ENCODE peak calls at places on chromosomes 1 and 21, in five cellular contexts. J, A, F, U and Y are unnamed samples.

GRCh38 chr21:46161800-46162592 is 6.6 kb upstream of the FTCD start:
- DNase-seq in F (no peak), J (no peak), A (no peak), U (peak), Y (no peak)

GRCh38 chr1:165217958-165218357 is 138.6 kb downstream of the LMX1A start:
- DNase-seq in F (no peak), J (no peak), A (no peak), U (no peak), Y (no peak)

GRCh38 chr1:228062085-228062791 is 20.3 kb upstream of the ARF1 start:
- DNase-seq in F (no peak), J (no peak), A (no peak), U (peak), Y (no peak)

GRCh38 chr21:37862536-37862935 is 53.7 kb downstream of the KCNJ6 start:
- DNase-seq in A (no peak), U (peak), F (no peak), J (no peak), Y (no peak)

GRCh38 chr1:219120625-219121544 is 52.8 kb upstream of the LYPLAL1 start:
- DNase-seq in A (no peak), U (no peak), F (no peak), J (peak), Y (no peak)

GRCh38 chr21:40587786-40588353 is 259.1 kb downstream of the DSCAM start:
- DNase-seq in U (no peak), J (no peak), F (no peak), A (no peak), Y (no peak)

GRCh38 chr1:225572422-225572821 is 80.5 kb downstream of the ENAH start:
- DNase-seq in U (no peak), A (no peak), J (no peak), F (no peak), Y (no peak)

GRCh38 chr21:33988237-33988835 is 72.7 kb upstream of the ATP5PO start:
- DNase-seq in F (no peak), J (peak), A (no peak), U (no peak), Y (no peak)

GRCh38 chr1:228555074-228555989 is 68.2 kb downstream of the RNF187 start:
- DNase-seq in J (peak), A (peak), F (no peak), U (peak), Y (no peak)

GRCh38 chr1:183876284-183876683 is 71.4 kb downstream of the RGL1 start:
- DNase-seq in F (no peak), U (no peak), A (no peak), J (no peak), Y (no peak)

GRCh38 chr1:183596500-183596899 is 6.2 kb upstream of the NCF2 start:
- DNase-seq in J (no peak), A (no peak), U (no peak), F (no peak), Y (no peak)

GRCh38 chr1:110133436-110133835 is 16.9 kb upstream of the SLC6A17 start:
- DNase-seq in A (no peak), U (no peak), J (no peak), F (no peak), Y (no peak)

GRCh38 chr1:6891781-6892579 is 106.7 kb downstream of the CAMTA1 start:
- DNase-seq in J (no peak), U (no peak), F (no peak), A (no peak), Y (no peak)

GRCh38 chr21:44845418-44846200 is 27.7 kb upstream of the SUMO3 start:
- DNase-seq in U (peak), F (no peak), A (peak), J (peak), Y (no peak)

GRCh38 chr1:208163542-208163941 is 80.6 kb downstream of the PLXNA2 start:
- DNase-seq in A (peak), F (no peak), J (no peak), U (no peak), Y (no peak)

GRCh38 chr1:50109647-50110075 is 941 bp downstream of the ELAVL4 start:
- DNase-seq in A (no peak), U (no peak), F (no peak), J (no peak), Y (no peak)

GRCh38 chr1:119631433-119632102 is 16.5 kb downstream of the ZNF697 start:
- DNase-seq in A (peak), F (no peak), J (peak), U (peak), Y (no peak)

GRCh38 chr21:28963831-28964230 is 28.8 kb downstream of the LTN1 start:
- DNase-seq in U (no peak), J (no peak), A (no peak), F (no peak), Y (no peak)

GRCh38 chr1:79391896-79392295 is 385.4 kb upstream of the ADGRL4 start:
- DNase-seq in J (no peak), U (no peak), F (no peak), A (peak), Y (no peak)

GRCh38 chr21:44558695-44559094 is at the start of gene KRTAP10-3:
- DNase-seq in J (no peak), F (no peak), U (no peak), A (no peak), Y (no peak)

GRCh38 chr1:66003690-66004089 is 211.0 kb downstream of the PDE4B start:
- DNase-seq in F (no peak), J (no peak), A (no peak), U (no peak), Y (no peak)

GRCh38 chr1:151164732-151165280 is 896 bp downstream of the LYSMD1 start:
- DNase-seq in F (no peak), A (peak), U (no peak), J (no peak), Y (no peak)

GRCh38 chr21:31124005-31124404 is 85.7 kb upstream of the KRTAP19-8 start:
- DNase-seq in A (no peak), J (no peak), F (no peak), U (no peak), Y (no peak)

GRCh38 chr1:162732566-162733335 is 57.8 kb upstream of the HSD17B7 start:
- DNase-seq in A (peak), J (no peak), U (no peak), F (no peak), Y (no peak)

GRCh38 chr1:1217621-1218523 is 3.9 kb upstream of the TNFRSF4 start:
- DNase-seq in J (no peak), F (no peak), U (no peak), A (no peak), Y (no peak)

GRCh38 chr1:48236716-48237470 is 14.4 kb downstream of the SLC5A9 start:
- DNase-seq in U (peak), J (peak), A (peak), F (no peak), Y (peak)

DNA sequence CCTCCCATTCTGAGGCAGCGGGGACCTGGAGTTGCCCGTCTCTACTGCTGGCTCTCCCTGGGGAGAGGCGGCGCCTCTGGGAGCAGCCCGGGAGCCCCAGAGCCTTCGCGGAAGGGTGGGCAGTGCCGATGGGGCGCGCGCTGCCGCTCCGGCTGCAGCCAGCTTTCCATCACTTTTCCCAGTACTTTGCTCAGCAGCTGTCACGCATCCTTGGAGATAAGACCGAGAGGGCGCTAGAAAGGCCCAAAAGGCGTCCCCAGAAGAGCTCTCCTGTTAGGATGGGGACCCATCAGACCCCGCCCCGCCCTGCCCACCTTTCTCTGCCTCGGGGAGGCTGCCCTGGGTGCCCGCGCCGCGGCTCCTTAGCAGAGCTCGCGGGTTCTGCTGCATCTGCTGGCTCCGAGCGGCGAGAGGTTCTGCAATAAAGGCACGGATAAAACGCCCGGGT is 531 bp downstream of the KCNH1 start:
- DNase-seq in F (no peak), J (no peak), A (no peak), U (peak), Y (no peak)
- TF ChIP-seq ATF3 in F (no peak), J (no peak), A (no peak), U (no peak), Y (no peak)

GRCh38 chr1:23867953-23868847 is at the start of gene FUCA1:
- DNase-seq in A (peak), F (peak), U (peak), J (peak), Y (peak)

GRCh38 chr1:23867542-23867952 is 543 bp downstream of the FUCA1 start:
- DNase-seq in A (no peak), F (no peak), J (peak), U (peak), Y (no peak)

GRCh38 chr1:23865543-23865930 is 2.6 kb downstream of the FUCA1 start:
- DNase-seq in A (no peak), J (no peak), F (peak), U (no peak), Y (peak)

GRCh38 chr1:23869818-23870217 is 1.7 kb upstream of the FUCA1 start:
- DNase-seq in U (no peak), J (no peak), A (no peak), F (no peak), Y (no peak)

DNA sequence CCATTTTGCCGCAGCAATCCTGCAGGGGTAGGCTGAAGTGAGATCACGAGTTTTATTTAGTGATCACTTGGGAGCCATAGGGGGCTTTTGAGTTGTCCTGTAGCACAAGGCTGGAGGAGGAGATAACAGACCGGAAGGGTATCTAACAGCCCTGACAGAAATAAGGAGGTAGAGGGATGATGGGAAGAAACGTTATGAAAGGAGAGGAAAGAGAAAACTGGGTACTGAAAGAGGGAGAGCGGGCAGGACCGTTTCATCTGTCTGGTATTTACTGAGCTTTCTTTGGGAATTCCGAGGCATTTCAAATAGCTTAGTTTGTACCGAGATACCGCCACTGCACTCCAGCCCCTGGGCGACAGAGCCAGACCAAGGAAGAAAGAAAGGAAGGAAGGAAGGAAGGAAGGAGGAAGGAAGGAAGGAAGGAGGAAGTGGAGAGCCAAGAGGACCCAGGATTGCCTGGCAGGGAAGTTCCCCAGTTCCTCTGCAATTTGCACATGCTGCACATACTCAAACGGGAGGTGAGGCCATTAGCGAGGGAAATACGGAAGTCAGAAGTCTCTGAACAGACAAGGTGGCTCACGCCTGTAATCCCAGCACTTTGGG is 859 bp upstream of the FUCA1 start:
- DNase-seq in J (peak), U (no peak), A (no peak), F (no peak), Y (no peak)
- TF ChIP-seq ZNF274 in J (no peak), U (no peak), A (no peak), F (no peak), Y (no peak)

GRCh38 chr1:19484793-19485361 is 462 bp downstream of the CAPZB start:
- DNase-seq in J (peak), U (peak), F (no peak), A (no peak), Y (no peak)
- TF ChIP-seq ATF3 in J (no peak), U (no peak), F (no peak), A (no peak), Y (no peak)

GRCh38 chr1:85440584-85440983 is 24.4 kb downstream of the DDAH1 start:
- DNase-seq in A (no peak), U (no peak), F (no peak), J (no peak), Y (no peak)

GRCh38 chr1:85437139-85437538 is 27.8 kb downstream of the DDAH1 start:
- DNase-seq in J (no peak), U (no peak), F (no peak), A (no peak), Y (no peak)

GRCh38 chr1:85433096-85433495 is 31.9 kb downstream of the DDAH1 start:
- DNase-seq in J (no peak), U (no peak), A (no peak), F (no peak), Y (no peak)

DNA sequence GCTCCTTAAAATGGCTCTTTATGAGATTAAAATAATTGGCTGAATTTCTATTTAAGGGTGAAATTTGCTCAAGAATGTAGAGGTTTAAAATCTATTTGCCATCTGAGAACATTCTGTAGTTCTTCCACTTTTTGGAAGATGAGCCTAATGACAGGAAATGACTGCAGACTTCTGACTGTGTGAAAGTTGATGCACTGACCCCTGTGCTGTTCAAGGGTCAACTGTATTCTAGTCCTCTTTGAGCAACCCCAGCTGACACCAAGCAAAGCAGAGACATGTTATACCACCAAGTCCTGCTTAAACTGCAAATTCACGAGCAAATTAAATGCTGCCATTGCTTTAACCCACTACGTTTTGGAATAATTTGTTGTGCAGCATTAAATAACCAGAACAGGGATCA is 26.6 kb downstream of the DDAH1 start:
- DNase-seq in J (no peak), F (no peak), U (no peak), A (peak), Y (no peak)
- TF ChIP-seq ZNF274 in J (no peak), F (no peak), U (no peak), A (no peak), Y (no peak)

DNA sequence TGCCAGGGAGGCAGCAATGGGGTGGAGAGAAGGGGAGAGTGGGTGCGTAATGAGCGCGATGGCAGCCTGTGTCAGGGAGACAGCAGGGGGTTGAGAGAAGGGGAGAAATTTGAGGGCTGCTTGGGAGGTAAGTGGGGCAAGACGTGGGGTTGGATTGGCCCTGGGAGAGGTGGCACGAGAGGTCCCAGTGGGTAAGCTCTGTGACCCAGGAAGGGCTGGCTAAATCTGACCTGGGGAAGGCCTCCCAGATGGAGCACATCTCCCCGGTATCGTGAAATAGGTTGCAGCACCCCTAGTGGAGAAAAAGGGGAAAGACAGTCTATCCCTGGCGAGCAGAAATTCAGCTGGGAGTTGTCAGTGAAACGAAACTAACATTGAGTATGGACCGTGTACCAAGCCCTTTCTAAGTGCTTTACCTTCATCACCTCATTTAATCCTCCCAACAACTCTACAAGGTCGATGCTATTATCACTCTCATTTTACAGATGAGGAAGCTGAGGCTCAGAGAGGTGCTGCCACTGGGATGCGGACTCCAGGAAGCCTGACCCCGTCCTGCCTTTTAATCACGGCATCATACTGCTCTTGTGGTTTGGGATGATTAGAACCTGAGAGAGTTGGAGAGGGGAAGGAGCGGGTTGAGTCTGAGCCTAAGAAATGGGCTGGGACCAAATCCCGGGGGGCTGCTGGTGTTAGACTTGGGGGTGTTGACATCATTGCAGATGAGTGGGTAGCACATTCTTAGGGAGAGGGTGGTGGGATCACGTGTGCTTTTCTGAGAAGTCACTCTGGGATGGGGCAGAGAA is 56.6 kb upstream of the RPL11 start:
- DNase-seq in F (peak), J (peak), A (peak), U (peak), Y (peak)
- TF ChIP-seq ATF3 in F (no peak), J (no peak), A (no peak), U (no peak), Y (no peak)